ENCODE peak calls at places on chromosomes 16 and 17, in four cellular contexts. N, K, L and T are unnamed samples.

GRCh38 chr16:52099382-52099781 is 447.6 kb downstream of the TOX3 start:
- DNase-seq in L (no peak), N (no peak), K (no peak), T (no peak)

GRCh38 chr16:14111713-14112538 is 40.8 kb downstream of the MRTFB start:
- DNase-seq in L (peak), K (no peak), N (no peak), T (no peak)

GRCh38 chr17:61427567-61427966 is 24.7 kb upstream of the TBX4 start:
- DNase-seq in K (no peak), N (no peak), L (no peak), T (no peak)

GRCh38 chr16:24996301-24996700 is 18.9 kb downstream of the ARHGAP17 start:
- DNase-seq in L (no peak), N (no peak), K (no peak), T (no peak)

GRCh38 chr16:63998-64913 is 8.2 kb downstream of the RHBDF1 start:
- DNase-seq in L (no peak), N (no peak), K (no peak), T (no peak)

GRCh38 chr16:51831595-51832352 is 680.7 kb upstream of the SALL1 start:
- DNase-seq in N (no peak), K (no peak), L (no peak), T (no peak)

GRCh38 chr16:88194397-88195020 is 188.2 kb upstream of the ZNF469 start:
- DNase-seq in N (no peak), L (peak), K (peak), T (no peak)

GRCh38 chr17:42126836-42127235 is 4.2 kb downstream of the HSPB9 start:
- DNase-seq in L (no peak), K (no peak), N (no peak), T (no peak)

GRCh38 chr17:6173653-6174052 is 103.5 kb downstream of the WSCD1 start:
- DNase-seq in L (no peak), N (no peak), K (no peak), T (no peak)